ENCODE peak calls at places on chromosomes 4 and X, in four cellular contexts. Q, K, T and M are unnamed samples.

GRCh38 chr4:122895336-122895995 is 26.9 kb downstream of the NUDT6 start:
- DNase-seq in Q (no peak), T (no peak), K (no peak), M (no peak)

GRCh38 chr4:110012917-110013316 is 100.2 kb downstream of the EGF start:
- DNase-seq in Q (no peak), K (no peak), T (no peak), M (no peak)

GRCh38 chrX:9033989-9034388 is at the start of gene FAM9B:
- DNase-seq in K (no peak), T (no peak), Q (no peak), M (no peak)

GRCh38 chr4:8374851-8375649 is 65.5 kb downstream of the ACOX3 start:
- DNase-seq in Q (no peak), K (no peak), T (no peak), M (no peak)

GRCh38 chr4:73375328-73375741 is 28.8 kb upstream of the ALB start:
- DNase-seq in K (no peak), Q (no peak), T (no peak), M (no peak)

GRCh38 chr4:8002525-8003309 is 63.1 kb upstream of the AFAP1 start:
- DNase-seq in T (no peak), Q (no peak), K (no peak), M (no peak)

GRCh38 chr4:3364199-3364598 is 71.4 kb downstream of the RGS12 start:
- DNase-seq in Q (no peak), T (no peak), K (no peak), M (no peak)

GRCh38 chr4:147347217-147347616 is 133.7 kb upstream of the EDNRA start:
- DNase-seq in Q (no peak), T (no peak), K (no peak), M (no peak)

GRCh38 chr4:22385615-22386014 is 130.3 kb downstream of the ADGRA3 start:
- DNase-seq in Q (peak; percentile 8), T (no peak), K (no peak), M (no peak)

GRCh38 chr4:33063238-33063637 is 2343.1 kb downstream of the PCDH7 start:
- DNase-seq in K (no peak), Q (no peak), T (no peak), M (no peak)

GRCh38 chr4:28391877-28392276 is 1531.2 kb downstream of the STIM2 start:
- DNase-seq in T (no peak), Q (no peak), K (no peak), M (no peak)

GRCh38 chrX:134870419-134870818 is 120.4 kb upstream of the SMIM10 start:
- DNase-seq in K (no peak), Q (no peak), T (no peak), M (no peak)

GRCh38 chr4:95183656-95184408 is 364.9 kb downstream of the UNC5C start:
- DNase-seq in T (no peak), K (no peak), Q (no peak), M (no peak)

GRCh38 chr4:48290146-48290772 is 20.6 kb upstream of the TEC start:
- DNase-seq in Q (peak; percentile 40), T (no peak), K (no peak), M (peak; percentile 53)

GRCh38 chr4:139367421-139368090 is 65.3 kb upstream of the NDUFC1 start:
- DNase-seq in T (no peak), Q (no peak), K (no peak), M (no peak)

GRCh38 chrX:42855262-42855661 is 77.3 kb upstream of the PPP1R2C start:
- DNase-seq in T (no peak), Q (no peak), K (no peak), M (no peak)

GRCh38 chr4:20254517-20255250 is 3.0 kb downstream of the SLIT2 start:
- DNase-seq in K (no peak), T (no peak), Q (peak; percentile 3), M (no peak)

GRCh38 chrX:123648028-123648810 is 84.6 kb downstream of the THOC2 start:
- DNase-seq in T (no peak), Q (peak; percentile 54), K (peak; percentile 3), M (no peak)

GRCh38 chrX:122565952-122566351 is 618.1 kb upstream of the GRIA3 start:
- DNase-seq in Q (no peak), K (no peak), T (no peak), M (no peak)

GRCh38 chr4:34733185-34733916 is 1511.0 kb downstream of the ARAP2 start:
- DNase-seq in T (no peak), K (no peak), Q (no peak), M (no peak)

GRCh38 chr4:166174717-166175510 is 301.9 kb downstream of the TLL1 start:
- DNase-seq in T (no peak), Q (no peak), K (no peak), M (no peak)

GRCh38 chr4:41613782-41614181 is 75.8 kb downstream of the LIMCH1 start:
- DNase-seq in Q (no peak), K (no peak), T (no peak), M (no peak)

GRCh38 chr4:3822230-3822947 is 56.2 kb downstream of the ADRA2C start:
- DNase-seq in T (no peak), Q (no peak), K (no peak), M (no peak)

GRCh38 chr4:86453044-86453501 is 93.2 kb upstream of the MAPK10 start:
- DNase-seq in T (no peak), K (no peak), Q (no peak), M (no peak)

GRCh38 chr4:20095805-20096541 is 155.7 kb upstream of the SLIT2 start:
- DNase-seq in Q (no peak), T (no peak), K (no peak), M (no peak)

GRCh38 chr4:17468638-17469221 is 43.2 kb downstream of the QDPR start:
- DNase-seq in T (no peak), Q (no peak), K (no peak), M (peak; percentile 29)

GRCh38 chrX:7071390-7071789 is 76.1 kb upstream of the STS start:
- DNase-seq in Q (no peak), T (no peak), K (no peak), M (no peak)

GRCh38 chr4:183721207-183722081 is 62.4 kb downstream of the TRAPPC11 start:
- DNase-seq in T (no peak), K (peak; percentile 26), Q (peak; percentile 66), M (peak; percentile 42)

GRCh38 chrX:23525531-23525930 is 141.8 kb upstream of the PRDX4 start:
- DNase-seq in Q (no peak), T (no peak), K (no peak), M (no peak)

GRCh38 chr4:127470290-127470809 is 162.4 kb upstream of the INTU start:
- DNase-seq in T (no peak), Q (no peak), K (no peak), M (no peak)

GRCh38 chr4:102758241-102758871 is 2.4 kb downstream of the MANBA start:
- DNase-seq in Q (no peak), K (no peak), T (no peak), M (no peak)

GRCh38 chr4:140238353-140239041 is 84.5 kb upstream of the MAML3 start:
- DNase-seq in K (no peak), Q (no peak), T (peak; percentile 86), M (no peak)

GRCh38 chr4:138178566-138178965 is 63.6 kb downstream of the SLC7A11 start:
- DNase-seq in K (no peak), Q (no peak), T (no peak), M (no peak)